ENCODE peak calls at places on chromosomes 7 and 10, in eight cellular contexts. E is effector memory CD4-positive, alpha-beta T cell; V is tibial artery; I is left lung; P is CD8-positive, alpha-beta memory T cell; N is HepG2; U is esophagus squamous epithelium; S is CD4-positive, alpha-beta T cell. K is an unnamed sample.

GRCh38 chr7:44595934-44596635 is 10.3 kb upstream of the OGDH start:
- DNase-seq in P (no peak), N (no peak), V (no peak), S (no peak), I (no peak), U (no peak), E (no peak), K (no peak)

GRCh38 chr10:102918817-102919236 is 733 bp downstream of the CNNM2 start:
- DNase-seq in V (no peak), S (peak; percentile 11), I (peak; percentile 82), P (peak; percentile 10), U (no peak), N (peak; percentile 8), E (peak; percentile 8), K (peak; percentile 20)

GRCh38 chr7:2445898-2446555 is 30.2 kb downstream of the GRIFIN start:
- DNase-seq in U (no peak), E (no peak), N (no peak), S (no peak), V (peak; percentile 82), I (no peak), P (no peak), K (no peak)

GRCh38 chr7:11290859-11291258 is 317.2 kb downstream of the PHF14 start:
- DNase-seq in P (no peak), E (no peak), N (no peak), V (no peak), U (no peak), S (no peak), I (no peak), K (no peak)

GRCh38 chr10:48567346-48567745 is 37.5 kb downstream of the ARHGAP22 start:
- DNase-seq in N (no peak), U (no peak), P (no peak), V (no peak), S (no peak), E (no peak), I (no peak), K (no peak)

GRCh38 chr10:707456-707855 is 18.0 kb upstream of the DIP2C start:
- DNase-seq in V (no peak), E (no peak), P (no peak), N (no peak), I (no peak), U (no peak), S (no peak), K (no peak)

GRCh38 chr10:104080762-104081161 is 4.9 kb downstream of the COL17A1 start:
- DNase-seq in N (peak; percentile 28), P (no peak), S (no peak), U (no peak), I (no peak), V (no peak), E (no peak), K (no peak)

GRCh38 chr10:15725603-15726002 is 5.9 kb upstream of the ITGA8 start:
- DNase-seq in I (no peak), E (no peak), V (no peak), N (peak; percentile 39), P (no peak), U (no peak), S (no peak), K (no peak)

DNA sequence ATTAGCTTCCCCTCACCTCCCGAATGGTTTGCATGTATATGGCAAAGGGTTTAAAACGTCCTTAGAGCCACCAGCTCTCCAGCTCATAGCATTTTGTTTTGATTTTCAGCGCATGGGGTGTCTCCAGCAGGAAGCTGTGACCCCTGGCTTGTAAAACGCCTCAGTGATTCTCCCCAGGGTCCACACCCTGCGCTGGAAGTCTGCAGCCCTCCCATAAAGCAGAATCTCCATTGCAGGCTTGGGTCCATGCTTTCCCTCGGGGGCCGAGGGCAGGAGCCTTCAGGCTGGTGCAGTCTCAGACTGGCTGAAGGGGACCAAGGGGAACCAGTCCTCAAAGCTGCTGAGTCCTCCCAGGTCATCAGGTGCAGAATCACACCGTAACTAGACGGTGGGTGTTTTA is 109.7 kb downstream of the VIPR2 start:
- DNase-seq in S (no peak), V (no peak), I (no peak), U (no peak), E (no peak), N (no peak), P (no peak), K (no peak)
- H3K9me3 ChIP-seq in S (no peaks in the 10 kb centered on the region), V (no peaks in the 10 kb centered on the region), I (no peaks in the 10 kb centered on the region), U (no peaks in the 10 kb centered on the region), E (no peaks in the 10 kb centered on the region), N (no peaks in the 10 kb centered on the region), P (no peaks in the 10 kb centered on the region), K (no peaks in the 10 kb centered on the region)

GRCh38 chr7:57210871-57211270 is 78.6 kb upstream of the ZNF479 start:
- DNase-seq in V (no peak), E (no peak), I (no peak), U (no peak), S (no peak), P (no peak), N (no peak), K (no peak)

GRCh38 chr7:57215423-57215822 is 83.2 kb upstream of the ZNF479 start:
- DNase-seq in P (no peak), V (peak; percentile 32), E (no peak), N (no peak), I (no peak), S (no peak), U (no peak), K (no peak)

GRCh38 chr7:57207836-57208235 is 75.6 kb upstream of the ZNF479 start:
- DNase-seq in P (no peak), N (no peak), U (no peak), E (no peak), S (no peak), V (peak; percentile 39), I (no peak), K (no peak)

GRCh38 chr7:57210212-57210611 is 78.0 kb upstream of the ZNF479 start:
- DNase-seq in I (no peak), V (peak; percentile 32), E (no peak), U (no peak), P (no peak), S (no peak), N (no peak), K (no peak)

DNA sequence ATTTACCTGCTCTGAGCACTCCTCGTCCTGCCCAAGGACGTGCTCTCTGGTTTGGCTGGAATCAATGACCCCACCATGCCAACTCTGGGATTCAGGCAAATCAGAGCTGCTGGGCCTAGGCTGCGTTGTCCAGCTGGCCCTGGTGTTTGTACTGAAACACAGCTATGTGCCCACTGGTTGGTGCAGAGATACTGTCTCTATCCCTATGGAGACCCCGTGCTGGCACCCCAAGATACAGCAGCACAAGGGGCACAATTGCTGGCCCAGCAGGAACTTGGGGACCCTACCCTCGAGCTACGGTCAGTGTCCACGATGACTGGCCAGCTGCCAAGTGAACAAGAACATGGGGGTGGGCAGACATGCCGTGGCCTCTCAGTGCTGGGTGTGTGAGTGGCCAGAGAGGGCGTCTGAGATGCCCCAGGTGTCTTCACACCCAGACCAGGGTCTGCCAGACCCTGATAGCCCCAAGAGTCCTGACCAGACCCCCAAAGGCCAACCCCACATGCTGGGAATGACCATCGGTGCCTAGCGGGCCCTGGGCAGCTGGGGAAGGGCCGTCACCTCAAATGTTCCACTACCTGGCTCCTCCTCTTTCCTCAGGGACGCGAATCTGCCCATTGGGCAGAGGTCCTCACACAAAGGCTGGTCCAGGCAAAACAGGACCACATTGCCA is 79.3 kb upstream of the ZNF479 start:
- DNase-seq in I (no peak), S (no peak), N (no peak), P (no peak), V (peak; percentile 41), E (no peak), U (no peak), K (no peak)
- H3K9me3 ChIP-seq in I (peaks cover 88% of the 10 kb centered on the region), S (peaks cover 26% of the 10 kb centered on the region), N (peaks cover 90% of the 10 kb centered on the region), P (no peaks in the 10 kb centered on the region), V (no peaks in the 10 kb centered on the region), E (no peaks in the 10 kb centered on the region), U (peaks cover 79% of the 10 kb centered on the region), K (no peaks in the 10 kb centered on the region)

GRCh38 chr7:55464422-55464821 is 99.3 kb downstream of the LANCL2 start:
- DNase-seq in P (no peak), V (no peak), E (no peak), S (no peak), N (no peak), U (no peak), I (no peak), K (no peak)
- H3K9me3 ChIP-seq in P (no peaks in the 10 kb centered on the region), V (peaks cover 11% of the 10 kb centered on the region), E (no peaks in the 10 kb centered on the region), S (peaks cover 5% of the 10 kb centered on the region), N (no peaks in the 10 kb centered on the region), U (peaks cover under 1% of the 10 kb centered on the region), I (peaks cover 17% of the 10 kb centered on the region), K (peaks cover 4% of the 10 kb centered on the region)

DNA sequence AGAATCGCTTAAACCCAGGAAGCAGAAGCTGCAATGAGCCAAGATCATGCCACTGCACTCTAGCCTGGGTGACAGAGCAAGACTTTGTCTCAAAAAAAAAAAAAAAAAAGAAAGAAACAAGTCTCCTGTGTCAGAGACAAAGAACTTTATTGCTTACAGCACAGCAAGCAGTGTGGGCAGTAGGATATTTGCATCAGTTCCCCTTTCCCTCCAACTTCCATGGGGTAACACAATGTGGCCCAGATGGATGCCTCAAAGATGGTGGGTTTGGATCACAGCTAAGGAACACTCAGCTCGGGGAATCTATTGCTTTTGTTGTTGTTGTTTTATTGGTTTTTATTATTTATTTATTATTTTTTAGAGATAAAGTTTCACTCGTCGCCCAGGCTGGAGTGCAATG is 5.4 kb downstream of the PSPH start:
- DNase-seq in E (no peak), S (no peak), N (no peak), U (no peak), I (no peak), V (no peak), P (no peak), K (no peak)
- H3K9me3 ChIP-seq in E (no peaks in the 10 kb centered on the region), S (no peaks in the 10 kb centered on the region), N (no peaks in the 10 kb centered on the region), U (no peaks in the 10 kb centered on the region), I (no peaks in the 10 kb centered on the region), V (no peaks in the 10 kb centered on the region), P (no peaks in the 10 kb centered on the region), K (no peaks in the 10 kb centered on the region)

DNA sequence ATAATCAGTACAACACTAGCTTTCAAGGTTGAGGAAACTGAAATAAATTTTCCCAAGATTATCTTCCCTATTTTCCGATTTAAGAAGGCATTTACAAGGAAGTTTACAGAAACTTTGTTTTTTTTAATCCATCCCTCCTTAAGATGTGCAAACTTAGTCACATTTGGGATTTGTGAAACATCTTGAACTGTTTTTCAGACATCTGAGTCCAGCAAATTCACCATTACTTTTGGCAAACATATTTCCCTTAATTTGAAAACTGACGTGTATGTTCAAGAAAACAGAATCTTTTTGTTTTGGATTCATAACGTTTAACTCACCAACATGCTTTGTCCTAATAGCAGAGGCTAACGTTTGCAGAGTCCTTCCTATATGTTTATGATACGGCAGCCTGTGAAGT is 19.5 kb downstream of the GLI3 start:
- DNase-seq in S (no peak), I (no peak), P (no peak), E (no peak), V (no peak), U (no peak), N (no peak), K (no peak)
- H3K9me3 ChIP-seq in S (no peaks in the 10 kb centered on the region), I (no peaks in the 10 kb centered on the region), P (no peaks in the 10 kb centered on the region), E (no peaks in the 10 kb centered on the region), V (no peaks in the 10 kb centered on the region), U (no peaks in the 10 kb centered on the region), N (no peaks in the 10 kb centered on the region), K (no peaks in the 10 kb centered on the region)